ENCODE peak calls at places on chromosomes 1 and 21, in eight cellular contexts. K, Y, A, E, R, S, M and L are unnamed samples.

GRCh38 chr1:74467786-74468377 is 44.5 kb downstream of the LRRC53 start:
- DNase-seq in K (no peak), Y (peak), A (no peak), E (no peak), R (no peak), S (peak), M (no peak), L (no peak)

GRCh38 chr1:33280091-33280661 is 23.9 kb downstream of the ZNF362 start:
- DNase-seq in K (no peak), Y (no peak), A (no peak), E (no peak), R (no peak), S (no peak), M (no peak), L (no peak)

GRCh38 chr21:27464643-27465042 is 497.8 kb upstream of the ADAMTS5 start:
- DNase-seq in K (no peak), Y (no peak), A (no peak), E (no peak), R (no peak), S (peak), M (no peak), L (no peak)

GRCh38 chr1:7576946-7577657 is 194.0 kb upstream of the VAMP3 start:
- DNase-seq in K (peak), Y (peak), A (no peak), E (peak), R (no peak), S (peak), M (peak), L (no peak)

GRCh38 chr1:23546897-23547596 is 12.3 kb downstream of the ID3 start:
- DNase-seq in K (no peak), Y (no peak), A (no peak), E (no peak), R (no peak), S (no peak), M (no peak), L (no peak)

GRCh38 chr1:179137623-179138235 is 55.9 kb downstream of the TOR3A start:
- DNase-seq in K (no peak), Y (peak), A (no peak), E (no peak), R (no peak), S (no peak), M (no peak), L (no peak)

GRCh38 chr1:170657275-170657853 is 6.6 kb upstream of the PRRX1 start:
- DNase-seq in K (peak), Y (no peak), A (no peak), E (no peak), R (no peak), S (peak), M (no peak), L (no peak)

GRCh38 chr1:9410737-9411297 is 118.1 kb downstream of the SPSB1 start:
- DNase-seq in K (no peak), Y (peak), A (peak), E (no peak), R (peak), S (no peak), M (no peak), L (no peak)

GRCh38 chr21:31599563-31599962 is 59.9 kb upstream of the SOD1 start:
- DNase-seq in K (no peak), Y (no peak), A (no peak), E (no peak), R (no peak), S (no peak), M (no peak), L (no peak)

GRCh38 chr1:116127123-116127847 is 16.1 kb downstream of the MAB21L3 start:
- DNase-seq in K (no peak), Y (no peak), A (no peak), E (no peak), R (no peak), S (no peak), M (no peak), L (no peak)

GRCh38 chr1:156586892-156587477 is 4.6 kb upstream of the NAXE start:
- DNase-seq in K (no peak), Y (no peak), A (no peak), E (no peak), R (no peak), S (no peak), M (no peak), L (no peak)

GRCh38 chr1:68201546-68202238 is 30.6 kb downstream of the WLS start:
- DNase-seq in K (no peak), Y (no peak), A (no peak), E (no peak), R (no peak), S (no peak), M (no peak), L (no peak)

GRCh38 chr1:187871177-187871576 is 1042.4 kb downstream of the PLA2G4A start:
- DNase-seq in K (no peak), Y (peak), A (no peak), E (no peak), R (no peak), S (no peak), M (no peak), L (no peak)

GRCh38 chr1:59163268-59164092 is 133.4 kb upstream of the FGGY start:
- DNase-seq in K (no peak), Y (peak), A (peak), E (no peak), R (no peak), S (no peak), M (no peak), L (no peak)

GRCh38 chr1:170415734-170416372 is 116.1 kb upstream of the GORAB start:
- DNase-seq in K (no peak), Y (peak), A (peak), E (no peak), R (no peak), S (no peak), M (no peak), L (no peak)

GRCh38 chr1:237042467-237042891 is 495 bp downstream of the RYR2 start:
- DNase-seq in K (peak), Y (peak), A (no peak), E (peak), R (no peak), S (no peak), M (peak), L (no peak)

GRCh38 chr1:23657659-23658275 is 33.8 kb upstream of the RPL11 start:
- DNase-seq in K (peak), Y (peak), A (no peak), E (peak), R (peak), S (peak), M (peak), L (peak)

GRCh38 chr21:44455524-44456206 is 355 bp downstream of the LRRC3 start:
- DNase-seq in K (peak), Y (peak), A (no peak), E (no peak), R (no peak), S (peak), M (peak), L (peak)
- TF ChIP-seq CTCF in K (peak), Y (peak), A (no peak), E (no peak), R (no peak), S (peak), M (no peak), L (peak)

DNA sequence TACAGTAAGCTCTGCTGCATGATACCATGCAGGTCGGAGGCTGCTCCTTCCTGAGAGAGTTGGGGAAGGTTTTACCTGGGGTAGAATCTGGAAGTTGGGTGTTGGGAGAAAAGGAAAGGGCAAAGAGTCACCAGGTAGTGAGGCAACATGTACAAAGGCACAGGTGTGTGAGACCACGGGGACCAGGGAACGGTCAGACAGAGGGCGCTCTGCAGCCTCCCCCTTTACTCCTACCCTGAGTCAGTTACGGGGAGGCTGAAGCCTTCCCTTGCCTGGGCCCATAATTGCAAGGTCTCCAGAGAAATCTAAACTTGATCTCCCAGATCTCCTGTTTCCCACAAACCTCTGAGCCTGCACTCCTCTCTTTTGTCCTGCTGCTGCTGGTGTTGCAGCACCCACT is 22.0 kb downstream of the CCN1 start:
- DNase-seq in K (peak), Y (no peak), A (no peak), E (no peak), R (no peak), S (no peak), M (no peak), L (no peak)
- TF ChIP-seq CTCF in K (peak), Y (no peak), A (no peak), E (no peak), R (no peak), S (no peak), M (no peak), L (no peak)

GRCh38 chr1:1819762-1820161 is 41.5 kb upstream of the NADK start:
- DNase-seq in K (no peak), Y (no peak), A (no peak), E (no peak), R (no peak), S (no peak), M (no peak), L (no peak)

GRCh38 chr1:1815606-1816281 is 37.5 kb upstream of the NADK start:
- DNase-seq in K (no peak), Y (no peak), A (no peak), E (no peak), R (no peak), S (no peak), M (no peak), L (no peak)

DNA sequence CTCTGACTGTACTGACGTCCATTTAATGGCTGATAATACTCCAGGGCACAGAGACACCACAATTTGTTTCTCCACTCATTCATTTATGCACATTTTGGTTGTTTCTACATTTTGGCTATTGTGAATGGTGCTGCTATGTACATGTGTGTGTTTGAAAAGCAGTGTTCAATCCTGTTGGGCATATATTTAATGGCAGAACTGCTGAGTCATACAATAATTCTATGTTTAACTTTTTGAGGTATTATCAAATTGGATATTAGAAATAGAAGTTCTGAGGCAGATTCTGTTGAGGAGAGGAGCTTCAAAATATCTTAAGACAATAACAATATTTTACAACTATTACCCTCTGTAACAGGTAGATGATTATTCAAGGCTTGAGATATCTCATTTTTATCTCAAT is 39.0 kb upstream of the NADK start:
- DNase-seq in K (no peak), Y (no peak), A (no peak), E (no peak), R (no peak), S (no peak), M (no peak), L (no peak)
- TF ChIP-seq CTCF in K (no peak), Y (no peak), A (no peak), E (no peak), R (no peak), S (no peak), M (no peak), L (no peak)

GRCh38 chr1:152053375-152053774 is 16.6 kb upstream of the S100A11 start:
- DNase-seq in K (no peak), Y (no peak), A (no peak), E (peak), R (no peak), S (no peak), M (no peak), L (no peak)

GRCh38 chr1:152048641-152048970 is 11.8 kb upstream of the S100A11 start:
- DNase-seq in K (no peak), Y (no peak), A (no peak), E (no peak), R (no peak), S (no peak), M (no peak), L (no peak)

GRCh38 chr1:152052606-152053005 is 15.8 kb upstream of the S100A11 start:
- DNase-seq in K (peak), Y (peak), A (no peak), E (peak), R (peak), S (peak), M (peak), L (peak)

GRCh38 chr1:152049291-152050073 is 12.7 kb upstream of the S100A11 start:
- DNase-seq in K (no peak), Y (peak), A (no peak), E (no peak), R (no peak), S (peak), M (no peak), L (no peak)

DNA sequence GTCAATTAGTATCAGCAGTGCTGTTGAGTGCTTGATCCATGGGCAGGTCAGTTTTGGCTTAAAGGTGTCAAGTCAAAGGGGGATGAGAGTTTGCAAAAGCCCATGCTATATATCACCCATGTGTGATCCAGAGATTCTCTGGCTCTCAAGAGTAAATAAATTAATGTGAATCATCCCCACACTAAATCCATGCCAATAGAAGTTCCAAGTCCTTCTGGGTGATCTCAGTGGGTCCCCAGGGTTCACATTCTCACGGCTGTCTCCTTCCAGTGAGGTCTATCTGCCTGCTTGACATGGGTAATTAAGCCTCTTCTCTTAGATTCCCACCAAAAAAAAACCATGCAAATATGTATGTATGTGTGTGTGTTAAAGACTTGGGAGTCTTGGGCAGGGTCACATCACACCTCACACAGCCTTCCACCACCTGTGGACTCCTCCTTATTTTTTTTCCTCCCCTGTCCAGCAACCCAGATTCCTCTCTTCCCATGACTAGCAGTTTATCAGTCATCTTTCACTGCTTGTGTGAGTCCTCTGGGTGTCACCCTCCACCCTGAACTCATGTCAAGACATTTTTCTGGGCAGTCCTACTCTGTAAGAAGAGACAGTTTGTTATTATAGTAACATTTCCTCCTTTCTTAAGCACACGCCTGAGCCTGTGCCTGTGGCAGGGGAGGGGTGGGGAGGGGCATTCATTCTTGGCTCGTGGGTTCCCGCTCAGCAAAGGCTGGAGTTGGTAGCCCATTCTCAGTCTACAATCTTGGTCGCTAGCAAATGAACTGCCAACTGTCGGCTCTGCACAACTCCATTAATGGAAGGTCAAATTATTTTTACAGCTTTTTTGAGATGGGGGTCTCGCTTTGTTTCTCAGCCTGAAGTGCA is 14.3 kb upstream of the S100A11 start:
- DNase-seq in K (no peak), Y (no peak), A (no peak), E (no peak), R (no peak), S (peak), M (no peak), L (no peak)
- TF ChIP-seq CTCF in K (no peak), Y (no peak), A (no peak), E (no peak), R (no peak), S (peak), M (no peak), L (no peak)

GRCh38 chr1:228139931-228140723 is at the start of gene GUK1:
- DNase-seq in K (peak), Y (peak), A (peak), E (peak), R (peak), S (peak), M (peak), L (peak)
- TF ChIP-seq CTCF in K (peak), Y (no peak), A (peak), E (peak), R (peak), S (peak), M (peak), L (peak)